ENCODE peak calls at places on chromosomes 5 and 9, in six cellular contexts. One of them, this sample, is unnamed.
A peak's percentile ranks its signal among the peaks of the same experiment; 100 is the strongest.

GRCh38 chr5:38601843-38602424 is 45.5 kb upstream of the LIFR start:
- DNase-seq in esophagus squamous epithelium: no peak
- DNase-seq in psoas muscle: no peak
- DNase-seq in epithelial cell of esophagus: peak; percentile 90
- DNase-seq in ascending aorta: no peak
- DNase-seq in hepatocyte: no peak
- DNase-seq in this sample: no peak

GRCh38 chr9:21996858-21997257 is 2.3 kb downstream of the CDKN2B-AS1 start:
- DNase-seq in esophagus squamous epithelium: no peak
- DNase-seq in psoas muscle: no peak
- DNase-seq in epithelial cell of esophagus: no peak
- DNase-seq in ascending aorta: no peak
- DNase-seq in hepatocyte: no peak
- DNase-seq in this sample: no peak

GRCh38 chr5:53482717-53483638 is 2.5 kb downstream of the FST start:
- DNase-seq in esophagus squamous epithelium: no peak
- DNase-seq in psoas muscle: peak; percentile 54
- DNase-seq in epithelial cell of esophagus: peak; percentile 60
- DNase-seq in ascending aorta: no peak
- DNase-seq in hepatocyte: peak; percentile 64
- DNase-seq in this sample: no peak

GRCh38 chr9:132350861-132351315 is 3.9 kb downstream of the SETX start:
- DNase-seq in esophagus squamous epithelium: no peak
- DNase-seq in psoas muscle: no peak
- DNase-seq in epithelial cell of esophagus: no peak
- DNase-seq in ascending aorta: no peak
- DNase-seq in hepatocyte: no peak
- DNase-seq in this sample: no peak

GRCh38 chr5:32331927-32332274 is 19.2 kb upstream of the MTMR12 start:
- DNase-seq in esophagus squamous epithelium: no peak
- DNase-seq in psoas muscle: no peak
- DNase-seq in epithelial cell of esophagus: no peak
- DNase-seq in ascending aorta: no peak
- DNase-seq in hepatocyte: no peak
- DNase-seq in this sample: no peak

GRCh38 chr9:72888032-72888431 is 64.8 kb downstream of the ALDH1A1 start:
- DNase-seq in esophagus squamous epithelium: no peak
- DNase-seq in psoas muscle: no peak
- DNase-seq in epithelial cell of esophagus: peak; percentile 37
- DNase-seq in ascending aorta: no peak
- DNase-seq in hepatocyte: no peak
- DNase-seq in this sample: no peak

GRCh38 chr5:1335540-1336095 is 9.3 kb downstream of the CLPTM1L start:
- DNase-seq in esophagus squamous epithelium: no peak
- DNase-seq in psoas muscle: peak; percentile 35
- DNase-seq in epithelial cell of esophagus: no peak
- DNase-seq in ascending aorta: no peak
- DNase-seq in hepatocyte: no peak
- DNase-seq in this sample: no peak

GRCh38 chr9:116791314-116791713 is 104.2 kb downstream of the TRIM32 start:
- DNase-seq in esophagus squamous epithelium: no peak
- DNase-seq in psoas muscle: no peak
- DNase-seq in epithelial cell of esophagus: no peak
- DNase-seq in ascending aorta: no peak
- DNase-seq in hepatocyte: no peak
- DNase-seq in this sample: no peak

GRCh38 chr9:33791117-33791516 is 4.2 kb upstream of the PRSS3 start:
- DNase-seq in esophagus squamous epithelium: no peak
- DNase-seq in psoas muscle: no peak
- DNase-seq in epithelial cell of esophagus: peak; percentile 84
- DNase-seq in ascending aorta: no peak
- DNase-seq in hepatocyte: no peak
- DNase-seq in this sample: no peak

GRCh38 chr5:168585119-168585912 is 6.1 kb upstream of the PANK3 start:
- DNase-seq in esophagus squamous epithelium: no peak
- DNase-seq in psoas muscle: no peak
- DNase-seq in epithelial cell of esophagus: no peak
- DNase-seq in ascending aorta: no peak
- DNase-seq in hepatocyte: no peak
- DNase-seq in this sample: no peak

GRCh38 chr5:142292808-142293207 is 32.0 kb downstream of the SPRY4 start:
- DNase-seq in esophagus squamous epithelium: no peak
- DNase-seq in psoas muscle: no peak
- DNase-seq in epithelial cell of esophagus: no peak
- DNase-seq in ascending aorta: no peak
- DNase-seq in hepatocyte: no peak
- DNase-seq in this sample: no peak

GRCh38 chr9:92481029-92481633 is 1.2 kb downstream of the ASPN start:
- DNase-seq in esophagus squamous epithelium: no peak
- DNase-seq in psoas muscle: no peak
- DNase-seq in epithelial cell of esophagus: peak; percentile 68
- DNase-seq in ascending aorta: no peak
- DNase-seq in hepatocyte: no peak
- DNase-seq in this sample: no peak

GRCh38 chr9:75589497-75589896 is 301.0 kb upstream of the PCSK5 start:
- DNase-seq in esophagus squamous epithelium: no peak
- DNase-seq in psoas muscle: no peak
- DNase-seq in epithelial cell of esophagus: no peak
- DNase-seq in ascending aorta: no peak
- DNase-seq in hepatocyte: no peak
- DNase-seq in this sample: no peak

GRCh38 chr9:26685857-26686256 is 206.7 kb downstream of the CAAP1 start:
- DNase-seq in esophagus squamous epithelium: no peak
- DNase-seq in psoas muscle: no peak
- DNase-seq in epithelial cell of esophagus: peak; percentile 70
- DNase-seq in ascending aorta: no peak
- DNase-seq in hepatocyte: no peak
- DNase-seq in this sample: no peak

GRCh38 chr5:180799902-180800801 is 2.5 kb downstream of the MGAT1 start:
- DNase-seq in esophagus squamous epithelium: no peak
- DNase-seq in psoas muscle: no peak
- DNase-seq in epithelial cell of esophagus: peak; percentile 87
- DNase-seq in ascending aorta: no peak
- DNase-seq in hepatocyte: no peak
- DNase-seq in this sample: no peak
- TF ChIP-seq CTCF in esophagus squamous epithelium: no peak
- TF ChIP-seq CTCF in psoas muscle: peak; percentile 11
- TF ChIP-seq CTCF in epithelial cell of esophagus: peak; percentile 19
- TF ChIP-seq CTCF in ascending aorta: no peak
- TF ChIP-seq CTCF in hepatocyte: peak; percentile 2
- TF ChIP-seq CTCF in this sample: no peak

GRCh38 chr5:23013395-23013994 is 160.4 kb upstream of the CDH12 start:
- DNase-seq in esophagus squamous epithelium: no peak
- DNase-seq in psoas muscle: no peak
- DNase-seq in epithelial cell of esophagus: no peak
- DNase-seq in ascending aorta: no peak
- DNase-seq in hepatocyte: no peak
- DNase-seq in this sample: no peak
- H3K4me3 ChIP-seq in esophagus squamous epithelium: peak overlapping the region; percentile 10
- H3K4me3 ChIP-seq in psoas muscle: peak overlapping the region; percentile 33
- H3K4me3 ChIP-seq in epithelial cell of esophagus: peak overlapping the region; percentile 31
- H3K4me3 ChIP-seq in ascending aorta: peak overlapping the region; percentile 42
- H3K4me3 ChIP-seq in hepatocyte: no peak overlapping the region
- H3K4me3 ChIP-seq in this sample: no peak overlapping the region

DNA sequence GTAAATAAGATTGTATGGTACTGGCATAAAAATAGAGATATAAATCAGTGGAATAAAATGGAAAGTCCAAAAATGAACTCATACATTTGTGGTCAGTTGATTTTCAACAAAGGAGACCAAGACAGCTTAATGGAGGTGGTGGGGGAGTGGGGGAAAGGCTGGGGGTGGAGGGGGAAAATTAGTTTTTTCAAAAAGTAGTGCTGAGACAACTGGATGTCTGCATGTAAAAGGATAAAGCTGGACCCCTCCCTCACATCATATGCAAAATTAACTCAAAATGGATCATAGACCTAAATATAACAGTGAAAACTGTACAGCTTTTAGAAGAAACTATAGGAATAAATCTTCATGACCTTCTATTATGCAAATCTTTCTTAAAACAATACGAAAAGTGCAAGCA is 107.0 kb downstream of the HMHB1 start:
- DNase-seq in esophagus squamous epithelium: no peak
- DNase-seq in psoas muscle: no peak
- DNase-seq in epithelial cell of esophagus: no peak
- DNase-seq in ascending aorta: no peak
- DNase-seq in hepatocyte: no peak
- DNase-seq in this sample: no peak
- TF ChIP-seq CTCF in esophagus squamous epithelium: no peak
- TF ChIP-seq CTCF in psoas muscle: no peak
- TF ChIP-seq CTCF in epithelial cell of esophagus: no peak
- TF ChIP-seq CTCF in ascending aorta: no peak
- TF ChIP-seq CTCF in hepatocyte: no peak
- TF ChIP-seq CTCF in this sample: no peak

GRCh38 chr5:77171141-77171910 is 39.2 kb upstream of the PDE8B start:
- DNase-seq in esophagus squamous epithelium: no peak
- DNase-seq in psoas muscle: no peak
- DNase-seq in epithelial cell of esophagus: no peak
- DNase-seq in ascending aorta: no peak
- DNase-seq in hepatocyte: no peak
- DNase-seq in this sample: no peak

GRCh38 chr5:77174526-77174925 is 36.0 kb upstream of the PDE8B start:
- DNase-seq in esophagus squamous epithelium: no peak
- DNase-seq in psoas muscle: no peak
- DNase-seq in epithelial cell of esophagus: no peak
- DNase-seq in ascending aorta: no peak
- DNase-seq in hepatocyte: no peak
- DNase-seq in this sample: no peak

GRCh38 chr5:77175235-77175634 is 35.2 kb upstream of the PDE8B start:
- DNase-seq in esophagus squamous epithelium: no peak
- DNase-seq in psoas muscle: no peak
- DNase-seq in epithelial cell of esophagus: no peak
- DNase-seq in ascending aorta: no peak
- DNase-seq in hepatocyte: no peak
- DNase-seq in this sample: no peak

GRCh38 chr5:77170196-77170595 is 40.3 kb upstream of the PDE8B start:
- DNase-seq in esophagus squamous epithelium: no peak
- DNase-seq in psoas muscle: no peak
- DNase-seq in epithelial cell of esophagus: no peak
- DNase-seq in ascending aorta: no peak
- DNase-seq in hepatocyte: no peak
- DNase-seq in this sample: no peak

DNA sequence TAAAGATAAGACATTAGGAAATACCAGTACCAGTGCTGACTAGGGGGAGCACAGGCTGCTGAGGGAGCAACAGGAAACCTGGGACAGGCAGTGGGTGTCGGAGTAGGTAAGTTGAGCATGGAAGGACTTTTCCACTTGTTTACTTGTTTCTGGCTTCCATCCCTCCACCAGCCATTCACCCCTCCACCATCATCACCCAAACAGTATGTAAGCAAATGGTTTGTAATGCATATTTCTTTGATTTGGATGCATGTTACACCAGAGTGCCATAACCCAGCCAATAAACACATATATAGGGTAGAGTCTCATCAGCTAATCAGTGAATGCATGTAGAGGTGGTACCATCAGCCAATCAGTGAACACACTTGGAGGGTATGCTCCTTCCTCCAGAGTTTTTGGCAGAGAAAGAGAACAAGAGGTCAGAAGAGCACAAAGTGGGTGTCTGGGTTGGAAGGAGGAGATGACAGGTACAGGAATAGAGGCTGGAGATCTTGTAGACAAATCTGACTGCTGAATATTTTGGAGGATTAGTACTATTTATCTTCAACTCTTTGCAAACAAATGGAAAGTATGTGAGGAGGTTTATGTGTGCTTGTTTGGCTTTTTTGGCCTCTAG is 37.7 kb upstream of the PDE8B start:
- DNase-seq in esophagus squamous epithelium: no peak
- DNase-seq in psoas muscle: no peak
- DNase-seq in epithelial cell of esophagus: no peak
- DNase-seq in ascending aorta: no peak
- DNase-seq in hepatocyte: no peak
- DNase-seq in this sample: no peak
- H3K4me3 ChIP-seq in esophagus squamous epithelium: no peak overlapping the region
- H3K4me3 ChIP-seq in psoas muscle: no peak overlapping the region
- H3K4me3 ChIP-seq in epithelial cell of esophagus: no peak overlapping the region
- H3K4me3 ChIP-seq in ascending aorta: no peak overlapping the region
- H3K4me3 ChIP-seq in hepatocyte: no peak overlapping the region
- H3K4me3 ChIP-seq in this sample: no peak overlapping the region

This sample was measured in lower leg skin.